ENCODE peak calls at places on chromosomes 16 and 17, in five cellular contexts. K is HepG2, S is GM12878, J is K562, C is upper lobe of left lung. V is an unnamed sample.

GRCh38 chr16:66300501-66300900 is 66.0 kb upstream of the CDH5 start:
- ATAC-seq in C (no peak), K (no peak), J (no peak), S (no peak), V (no peak)

GRCh38 chr17:67474081-67474661 is 97.1 kb downstream of the PITPNC1 start:
- ATAC-seq in J (no peak), S (no peak), C (peak; percentile 38), K (no peak), V (peak; percentile 80)

GRCh38 chr16:19001788-19002187 is 18.1 kb downstream of the TMC7 start:
- ATAC-seq in J (no peak), K (no peak), S (no peak), C (no peak), V (no peak)

GRCh38 chr16:17222756-17223411 is 247.9 kb downstream of the XYLT1 start:
- ATAC-seq in J (no peak), S (no peak), K (no peak), C (peak; percentile 47), V (peak; percentile 12)

GRCh38 chr17:40458001-40458791 is 14.9 kb downstream of the IGFBP4 start:
- ATAC-seq in J (peak; percentile 22), K (peak; percentile 17), S (no peak), C (peak; percentile 28), V (no peak)

GRCh38 chr16:53043462-53043861 is 9.2 kb downstream of the CHD9NB start:
- ATAC-seq in J (peak; percentile 28), K (no peak), S (no peak), C (peak; percentile 70), V (peak; percentile 40)

GRCh38 chr16:28845173-28846079 is 722 bp downstream of the TUFM start:
- ATAC-seq in C (no peak), J (peak; percentile 52), S (peak; percentile 30), K (peak; percentile 23), V (no peak)

GRCh38 chr16:85984947-85985451 is 86.0 kb downstream of the IRF8 start:
- ATAC-seq in K (no peak), J (no peak), C (peak; percentile 47), S (no peak), V (no peak)

GRCh38 chr16:87101903-87102302 is 215.3 kb downstream of the C16orf95 start:
- ATAC-seq in C (peak; percentile 62), J (no peak), K (no peak), S (no peak), V (no peak)

GRCh38 chr16:87096746-87097145 is 220.4 kb downstream of the C16orf95 start:
- ATAC-seq in C (no peak), K (no peak), J (no peak), S (no peak), V (no peak)

GRCh38 chr16:87099001-87099740 is 218.0 kb downstream of the C16orf95 start:
- ATAC-seq in K (no peak), J (no peak), S (no peak), C (no peak), V (no peak)

GRCh38 chr16:87100306-87101058 is 216.7 kb downstream of the C16orf95 start:
- ATAC-seq in J (no peak), S (no peak), C (no peak), K (no peak), V (no peak)

DNA sequence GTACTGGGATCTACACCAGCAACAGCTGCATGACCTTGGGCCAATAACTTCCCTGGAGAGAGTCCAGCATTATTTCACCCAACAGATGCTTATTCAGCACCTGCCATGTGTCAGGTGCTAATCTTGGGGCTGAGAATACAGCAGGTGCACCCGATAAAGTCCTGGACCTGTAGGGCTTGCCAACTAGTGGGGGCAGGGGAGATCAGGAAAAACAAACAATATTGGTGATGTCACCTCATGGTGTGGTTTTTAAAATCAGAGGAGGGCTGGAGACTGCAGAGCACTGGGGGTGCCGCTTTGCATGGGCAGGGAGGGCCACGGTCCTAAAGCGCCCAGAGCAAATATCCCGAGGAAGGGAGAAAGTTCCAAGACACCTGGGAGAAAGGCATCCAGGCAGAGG is 218.8 kb downstream of the C16orf95 start:
- ATAC-seq in C (no peak), K (no peak), S (no peak), J (no peak), V (no peak)
- H3K27ac ChIP-seq in C (no peak overlapping the region), K (no peak overlapping the region), S (no peak overlapping the region), J (no peak overlapping the region), V (no peak overlapping the region)

DNA sequence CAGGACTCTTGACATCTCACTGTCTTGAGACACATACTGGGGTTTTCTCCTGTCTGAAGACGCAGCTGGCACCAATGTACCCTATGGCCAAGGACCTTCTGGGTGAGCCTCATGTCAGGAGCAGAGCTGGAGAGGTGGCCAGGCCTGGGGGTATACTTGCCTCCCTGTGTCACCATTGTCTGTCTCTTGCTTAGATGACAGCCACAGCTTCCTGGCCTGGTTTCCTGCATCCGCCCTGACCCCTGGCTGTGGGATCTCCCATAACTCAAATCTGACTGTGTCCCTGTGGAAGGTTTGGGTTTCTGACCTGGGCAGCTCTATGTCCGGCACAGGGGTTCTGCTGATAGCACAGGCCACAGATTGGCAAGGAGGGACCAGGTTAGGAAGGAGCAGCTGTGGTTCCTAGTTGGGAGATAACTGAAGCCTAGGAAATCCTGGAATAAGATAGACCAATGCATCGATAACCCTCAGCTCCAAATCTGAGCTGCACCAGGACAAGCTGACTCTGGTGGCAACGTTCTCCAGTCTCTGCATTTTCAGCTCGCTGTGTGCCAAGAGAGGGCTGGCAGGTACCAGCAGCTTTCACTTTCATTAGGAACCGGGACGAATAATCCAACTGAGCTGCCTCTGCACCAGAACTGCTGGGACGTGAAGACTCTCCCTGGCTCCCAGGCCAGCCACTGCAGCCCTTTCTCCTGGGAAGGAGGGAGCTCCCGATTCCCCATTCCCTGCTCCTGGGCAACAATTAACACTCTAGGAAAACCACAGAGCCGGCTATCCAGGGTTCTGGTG is 5.0 kb downstream of the DEXI start:
- ATAC-seq in S (peak; percentile 4), C (no peak), J (no peak), K (no peak), V (no peak)
- H3K4me3 ChIP-seq in S (peak overlapping the region; percentile 82), C (peak overlapping the region; percentile 89), J (no peak overlapping the region), K (no peak overlapping the region), V (peak overlapping the region; percentile 19)

GRCh38 chr16:84922351-84923135 is 88.8 kb downstream of the ZDHHC7 start:
- ATAC-seq in S (peak; percentile 41), K (peak; percentile 48), J (peak; percentile 53), C (peak; percentile 34), V (peak; percentile 84)
- TF ChIP-seq EP300 in S (no peak), K (no peak), J (no peak), C (no peak), V (no peak)

DNA sequence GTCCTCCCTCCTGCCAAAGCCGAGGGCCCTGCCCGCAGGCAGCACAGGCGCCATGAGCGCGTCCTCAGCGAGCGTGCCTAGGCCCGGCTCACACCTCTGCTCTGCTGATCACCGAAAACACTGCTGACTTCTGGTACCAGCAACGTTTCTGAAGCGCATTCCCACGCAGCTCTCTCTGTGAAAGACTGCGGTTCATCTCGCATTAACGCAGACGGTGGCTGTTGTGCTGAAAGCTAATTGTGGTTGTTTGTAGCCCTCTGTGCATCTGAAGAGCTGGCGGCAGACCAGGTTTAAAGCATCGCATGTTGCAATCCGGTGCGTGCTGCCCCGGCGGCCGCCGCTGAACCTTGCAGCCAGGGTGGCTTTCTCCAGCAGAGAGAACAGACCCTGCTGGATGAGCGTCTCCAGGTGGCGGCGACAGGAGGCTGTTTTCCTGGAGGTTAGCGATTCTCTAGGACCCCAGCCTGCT is 49.9 kb upstream of the CHMP6 start:
- ATAC-seq in J (no peak), S (no peak), C (peak; percentile 31), K (no peak), V (peak; percentile 22)
- H3K27ac ChIP-seq in J (no peak overlapping the region), S (no peak overlapping the region), C (no peak overlapping the region), K (no peak overlapping the region), V (peak overlapping the region; percentile 94)

DNA sequence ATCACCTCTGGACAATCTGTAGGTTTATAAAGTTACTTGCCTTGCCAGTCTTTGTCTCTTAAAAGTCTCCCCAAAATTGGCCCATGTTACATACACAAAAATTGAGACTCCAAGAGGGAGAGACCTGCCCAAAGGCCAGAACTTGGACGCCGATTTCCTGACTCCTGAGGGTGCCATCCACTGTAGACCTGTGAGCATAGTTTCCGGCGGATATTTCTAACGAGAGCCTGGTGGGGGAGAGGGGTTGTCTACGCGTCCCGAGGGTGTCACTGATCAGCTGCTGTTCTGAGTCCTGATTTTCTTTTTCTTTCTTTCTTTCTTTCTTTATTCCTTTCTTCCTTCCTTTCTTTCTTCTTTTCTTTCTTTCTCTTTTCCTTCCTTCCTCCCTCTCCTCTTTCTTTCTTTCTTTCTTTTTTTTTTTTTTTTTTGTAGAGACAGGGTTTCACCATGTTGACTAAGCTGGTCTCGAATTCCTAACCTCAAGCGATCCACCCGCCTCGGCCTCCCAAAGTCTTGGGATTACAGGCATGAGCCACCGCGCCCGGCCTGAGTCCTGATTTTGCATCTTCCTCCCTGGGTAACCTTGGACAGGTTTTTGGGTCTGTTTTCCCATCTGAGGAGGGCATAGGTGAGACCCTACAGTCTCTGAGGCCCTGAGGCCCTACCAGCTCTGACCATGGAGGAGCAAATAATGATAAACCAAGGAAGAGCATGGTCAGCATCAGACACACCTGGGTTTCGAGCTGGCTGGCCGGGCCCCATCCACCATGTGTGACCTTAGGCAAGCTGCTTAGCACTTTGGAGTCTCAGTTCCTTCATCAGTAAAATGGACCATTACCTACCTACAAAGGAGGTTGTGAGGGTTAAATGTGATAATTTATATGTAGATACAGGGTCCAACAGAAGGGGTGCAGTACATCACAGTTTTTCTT is 959 bp upstream of the NCBP3 start:
- ATAC-seq in J (no peak), S (no peak), K (peak; percentile 6), C (no peak), V (no peak)
- H3K4me3 ChIP-seq in J (no peak overlapping the region), S (no peak overlapping the region), K (peak overlapping the region; percentile 51), C (peak overlapping the region; percentile 70), V (peak overlapping the region; percentile 98)

GRCh38 chr16:72848759-72849664 is 198.9 kb downstream of the ZFHX3 start:
- ATAC-seq in S (no peak), J (no peak), K (no peak), C (peak; percentile 56), V (peak; percentile 79)
- TF ChIP-seq EP300 in S (no peak), J (no peak), K (no peak), C (peak; percentile 61), V (peak; percentile 21)

DNA sequence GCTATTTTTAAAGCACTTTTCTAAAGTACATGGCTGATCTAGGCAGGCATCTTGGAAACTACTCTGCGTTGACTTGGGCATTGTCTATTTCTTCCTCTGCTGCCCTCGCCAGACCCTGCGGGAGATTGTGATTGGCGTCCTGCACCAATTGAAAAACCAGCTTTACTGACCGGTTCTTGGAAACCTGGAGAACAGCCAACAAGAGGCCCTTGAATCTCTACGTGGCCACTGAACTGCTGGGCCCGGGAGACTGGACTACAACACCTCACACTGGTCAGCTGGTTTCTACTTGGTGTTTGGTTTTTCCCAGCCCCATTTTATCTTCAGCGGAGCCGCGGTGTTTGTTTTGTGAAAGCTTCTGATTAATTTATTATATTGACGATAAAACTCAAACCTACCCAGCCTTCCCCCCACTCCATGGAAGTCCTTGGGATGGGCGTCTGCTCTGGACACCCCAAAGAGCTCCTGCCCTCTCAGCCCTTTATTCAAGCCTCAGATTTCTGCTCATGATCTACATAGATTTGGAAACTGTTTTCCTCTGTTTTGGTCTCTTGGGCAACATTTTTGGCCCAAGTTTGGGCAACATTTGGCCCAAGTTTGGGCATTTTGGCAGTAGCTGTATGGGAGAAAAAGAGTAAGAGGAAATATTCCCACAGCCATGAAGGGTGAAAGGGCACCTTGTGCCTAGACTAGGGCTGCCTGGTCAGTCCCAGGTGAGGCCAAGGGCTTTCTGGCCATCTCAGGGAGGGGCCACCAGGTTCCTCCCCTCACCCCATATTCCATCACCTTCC is 4.7 kb downstream of the MLX start:
- ATAC-seq in J (no peak), S (no peak), C (no peak), K (no peak), V (no peak)
- H3K27ac ChIP-seq in J (peak overlapping the region; percentile 13), S (no peak overlapping the region), C (no peak overlapping the region), K (no peak overlapping the region), V (no peak overlapping the region)

V was measured in gastroesophageal sphincter.